ENCODE peak calls at places on chromosomes 5 and 9, in nine cellular contexts. One of them, this sample, is unnamed.
A peak's percentile ranks its signal among the peaks of the same experiment; 100 is the strongest.

GRCh38 chr9:126386088-126386487 is 59.5 kb downstream of the MVB12B start:
- DNase-seq in pancreas: no peak
- DNase-seq in heart left ventricle: no peak
- DNase-seq in SJSA1: no peak
- DNase-seq in CD8-positive, alpha-beta T cell: no peak
- DNase-seq in endodermal cell: no peak
- DNase-seq in heart right ventricle: no peak
- DNase-seq in hepatocyte: peak; percentile 40
- DNase-seq in stomach: no peak
- DNase-seq in this sample: no peak

GRCh38 chr5:135029468-135030122 is 4.4 kb downstream of the PITX1 start:
- DNase-seq in pancreas: no peak
- DNase-seq in heart left ventricle: no peak
- DNase-seq in SJSA1: no peak
- DNase-seq in CD8-positive, alpha-beta T cell: no peak
- DNase-seq in endodermal cell: no peak
- DNase-seq in heart right ventricle: no peak
- DNase-seq in hepatocyte: no peak
- DNase-seq in stomach: no peak
- DNase-seq in this sample: no peak

GRCh38 chr5:168076561-168076991 is 214.9 kb upstream of the WWC1 start:
- DNase-seq in pancreas: no peak
- DNase-seq in heart left ventricle: peak; percentile 27
- DNase-seq in SJSA1: peak; percentile 61
- DNase-seq in CD8-positive, alpha-beta T cell: no peak
- DNase-seq in endodermal cell: peak; percentile 93
- DNase-seq in heart right ventricle: peak; percentile 35
- DNase-seq in hepatocyte: peak; percentile 56
- DNase-seq in stomach: no peak
- DNase-seq in this sample: no peak

GRCh38 chr5:91281409-91281808 is 101.7 kb downstream of the ARRDC3 start:
- DNase-seq in pancreas: no peak
- DNase-seq in heart left ventricle: no peak
- DNase-seq in SJSA1: peak; percentile 64
- DNase-seq in CD8-positive, alpha-beta T cell: no peak
- DNase-seq in endodermal cell: no peak
- DNase-seq in heart right ventricle: no peak
- DNase-seq in hepatocyte: no peak
- DNase-seq in stomach: no peak
- DNase-seq in this sample: no peak

GRCh38 chr5:145962001-145962400 is 25.6 kb downstream of the SH3RF2 start:
- DNase-seq in pancreas: no peak
- DNase-seq in heart left ventricle: no peak
- DNase-seq in SJSA1: no peak
- DNase-seq in CD8-positive, alpha-beta T cell: no peak
- DNase-seq in endodermal cell: no peak
- DNase-seq in heart right ventricle: no peak
- DNase-seq in hepatocyte: no peak
- DNase-seq in stomach: no peak
- DNase-seq in this sample: no peak

GRCh38 chr5:143061161-143061945 is 291.2 kb downstream of the ARHGAP26 start:
- DNase-seq in pancreas: no peak
- DNase-seq in heart left ventricle: no peak
- DNase-seq in SJSA1: peak; percentile 86
- DNase-seq in CD8-positive, alpha-beta T cell: no peak
- DNase-seq in endodermal cell: no peak
- DNase-seq in heart right ventricle: no peak
- DNase-seq in hepatocyte: no peak
- DNase-seq in stomach: no peak
- DNase-seq in this sample: no peak

GRCh38 chr5:126263567-126264173 is 159.5 kb upstream of the GRAMD2B start:
- DNase-seq in pancreas: no peak
- DNase-seq in heart left ventricle: no peak
- DNase-seq in SJSA1: no peak
- DNase-seq in CD8-positive, alpha-beta T cell: no peak
- DNase-seq in endodermal cell: no peak
- DNase-seq in heart right ventricle: no peak
- DNase-seq in hepatocyte: no peak
- DNase-seq in stomach: no peak
- DNase-seq in this sample: no peak

GRCh38 chr9:75265525-75265972 is 177.2 kb downstream of the OSTF1 start:
- DNase-seq in pancreas: no peak
- DNase-seq in heart left ventricle: peak; percentile 37
- DNase-seq in SJSA1: peak; percentile 18
- DNase-seq in CD8-positive, alpha-beta T cell: peak; percentile 42
- DNase-seq in endodermal cell: peak; percentile 76
- DNase-seq in heart right ventricle: no peak
- DNase-seq in hepatocyte: peak; percentile 71
- DNase-seq in stomach: peak; percentile 38
- DNase-seq in this sample: peak; percentile 22

GRCh38 chr9:124037790-124038189 is 26.2 kb downstream of the LHX2 start:
- DNase-seq in pancreas: no peak
- DNase-seq in heart left ventricle: no peak
- DNase-seq in SJSA1: no peak
- DNase-seq in CD8-positive, alpha-beta T cell: no peak
- DNase-seq in endodermal cell: peak; percentile 68
- DNase-seq in heart right ventricle: no peak
- DNase-seq in hepatocyte: no peak
- DNase-seq in stomach: no peak
- DNase-seq in this sample: no peak

GRCh38 chr9:34578241-34579096 is 11.1 kb downstream of the CNTFR start:
- DNase-seq in pancreas: no peak
- DNase-seq in heart left ventricle: no peak
- DNase-seq in SJSA1: no peak
- DNase-seq in CD8-positive, alpha-beta T cell: no peak
- DNase-seq in endodermal cell: peak; percentile 86
- DNase-seq in heart right ventricle: no peak
- DNase-seq in hepatocyte: peak; percentile 75
- DNase-seq in stomach: no peak
- DNase-seq in this sample: no peak

GRCh38 chr9:119365291-119366027 is 3.8 kb downstream of the BRINP1 start:
- DNase-seq in pancreas: no peak
- DNase-seq in heart left ventricle: no peak
- DNase-seq in SJSA1: no peak
- DNase-seq in CD8-positive, alpha-beta T cell: no peak
- DNase-seq in endodermal cell: peak; percentile 93
- DNase-seq in heart right ventricle: no peak
- DNase-seq in hepatocyte: peak; percentile 72
- DNase-seq in stomach: no peak
- DNase-seq in this sample: no peak

GRCh38 chr9:130443840-130444492 is 795 bp upstream of the ASS1 start:
- DNase-seq in pancreas: peak; percentile 61
- DNase-seq in heart left ventricle: no peak
- DNase-seq in SJSA1: no peak
- DNase-seq in CD8-positive, alpha-beta T cell: no peak
- DNase-seq in endodermal cell: no peak
- DNase-seq in heart right ventricle: no peak
- DNase-seq in hepatocyte: no peak
- DNase-seq in stomach: no peak
- DNase-seq in this sample: no peak

GRCh38 chr5:143494162-143494561 is 90.7 kb upstream of the NR3C1 start:
- DNase-seq in pancreas: no peak
- DNase-seq in heart left ventricle: no peak
- DNase-seq in SJSA1: no peak
- DNase-seq in CD8-positive, alpha-beta T cell: no peak
- DNase-seq in endodermal cell: no peak
- DNase-seq in heart right ventricle: no peak
- DNase-seq in hepatocyte: no peak
- DNase-seq in stomach: no peak
- DNase-seq in this sample: no peak

GRCh38 chr5:154095819-154096380 is 57.1 kb downstream of the MFAP3 start:
- DNase-seq in pancreas: no peak
- DNase-seq in heart left ventricle: no peak
- DNase-seq in SJSA1: peak; percentile 52
- DNase-seq in CD8-positive, alpha-beta T cell: no peak
- DNase-seq in endodermal cell: no peak
- DNase-seq in heart right ventricle: no peak
- DNase-seq in hepatocyte: no peak
- DNase-seq in stomach: no peak
- DNase-seq in this sample: no peak

GRCh38 chr9:81861644-81862043 is 66.6 kb upstream of the SPATA31D4 start:
- DNase-seq in pancreas: no peak
- DNase-seq in heart left ventricle: no peak
- DNase-seq in SJSA1: no peak
- DNase-seq in CD8-positive, alpha-beta T cell: no peak
- DNase-seq in endodermal cell: no peak
- DNase-seq in heart right ventricle: no peak
- DNase-seq in hepatocyte: no peak
- DNase-seq in stomach: no peak
- DNase-seq in this sample: no peak

GRCh38 chr9:125446581-125447094 is 185.0 kb downstream of the GAPVD1 start:
- DNase-seq in pancreas: no peak
- DNase-seq in heart left ventricle: no peak
- DNase-seq in SJSA1: no peak
- DNase-seq in CD8-positive, alpha-beta T cell: no peak
- DNase-seq in endodermal cell: peak; percentile 73
- DNase-seq in heart right ventricle: no peak
- DNase-seq in hepatocyte: no peak
- DNase-seq in stomach: no peak
- DNase-seq in this sample: no peak

GRCh38 chr5:75275736-75276135 is 39.1 kb upstream of the ANKRD31 start:
- DNase-seq in pancreas: no peak
- DNase-seq in heart left ventricle: no peak
- DNase-seq in SJSA1: no peak
- DNase-seq in CD8-positive, alpha-beta T cell: no peak
- DNase-seq in endodermal cell: no peak
- DNase-seq in heart right ventricle: no peak
- DNase-seq in hepatocyte: no peak
- DNase-seq in stomach: no peak
- DNase-seq in this sample: no peak

GRCh38 chr5:178642351-178642909 is 15.6 kb upstream of the CLK4 start:
- DNase-seq in pancreas: no peak
- DNase-seq in heart left ventricle: no peak
- DNase-seq in SJSA1: peak; percentile 66
- DNase-seq in CD8-positive, alpha-beta T cell: no peak
- DNase-seq in endodermal cell: no peak
- DNase-seq in heart right ventricle: no peak
- DNase-seq in hepatocyte: peak; percentile 31
- DNase-seq in stomach: no peak
- DNase-seq in this sample: no peak
- H3K27ac ChIP-seq in pancreas: no peak overlapping the region
- H3K27ac ChIP-seq in heart left ventricle: no peak overlapping the region
- H3K27ac ChIP-seq in SJSA1: no peak overlapping the region
- H3K27ac ChIP-seq in CD8-positive, alpha-beta T cell: no peak overlapping the region
- H3K27ac ChIP-seq in endodermal cell: no peak overlapping the region
- H3K27ac ChIP-seq in heart right ventricle: no peak overlapping the region
- H3K27ac ChIP-seq in hepatocyte: no peak overlapping the region
- H3K27ac ChIP-seq in stomach: no peak overlapping the region
- H3K27ac ChIP-seq in this sample: no peak overlapping the region

GRCh38 chr5:2283481-2284045 is 400.8 kb upstream of the IRX4 start:
- DNase-seq in pancreas: no peak
- DNase-seq in heart left ventricle: no peak
- DNase-seq in SJSA1: no peak
- DNase-seq in CD8-positive, alpha-beta T cell: no peak
- DNase-seq in endodermal cell: no peak
- DNase-seq in heart right ventricle: no peak
- DNase-seq in hepatocyte: no peak
- DNase-seq in stomach: no peak
- DNase-seq in this sample: no peak
- H3K9me3 ChIP-seq in pancreas: no peaks in the 10 kb centered on the region
- H3K9me3 ChIP-seq in heart left ventricle: no peaks in the 10 kb centered on the region
- H3K9me3 ChIP-seq in SJSA1: peaks cover 42% of the 10 kb centered on the region
- H3K9me3 ChIP-seq in CD8-positive, alpha-beta T cell: no peaks in the 10 kb centered on the region
- H3K9me3 ChIP-seq in endodermal cell: no peaks in the 10 kb centered on the region
- H3K9me3 ChIP-seq in heart right ventricle: no peaks in the 10 kb centered on the region
- H3K9me3 ChIP-seq in hepatocyte: no peaks in the 10 kb centered on the region
- H3K9me3 ChIP-seq in stomach: no peaks in the 10 kb centered on the region
- H3K9me3 ChIP-seq in this sample: no peaks in the 10 kb centered on the region

DNA sequence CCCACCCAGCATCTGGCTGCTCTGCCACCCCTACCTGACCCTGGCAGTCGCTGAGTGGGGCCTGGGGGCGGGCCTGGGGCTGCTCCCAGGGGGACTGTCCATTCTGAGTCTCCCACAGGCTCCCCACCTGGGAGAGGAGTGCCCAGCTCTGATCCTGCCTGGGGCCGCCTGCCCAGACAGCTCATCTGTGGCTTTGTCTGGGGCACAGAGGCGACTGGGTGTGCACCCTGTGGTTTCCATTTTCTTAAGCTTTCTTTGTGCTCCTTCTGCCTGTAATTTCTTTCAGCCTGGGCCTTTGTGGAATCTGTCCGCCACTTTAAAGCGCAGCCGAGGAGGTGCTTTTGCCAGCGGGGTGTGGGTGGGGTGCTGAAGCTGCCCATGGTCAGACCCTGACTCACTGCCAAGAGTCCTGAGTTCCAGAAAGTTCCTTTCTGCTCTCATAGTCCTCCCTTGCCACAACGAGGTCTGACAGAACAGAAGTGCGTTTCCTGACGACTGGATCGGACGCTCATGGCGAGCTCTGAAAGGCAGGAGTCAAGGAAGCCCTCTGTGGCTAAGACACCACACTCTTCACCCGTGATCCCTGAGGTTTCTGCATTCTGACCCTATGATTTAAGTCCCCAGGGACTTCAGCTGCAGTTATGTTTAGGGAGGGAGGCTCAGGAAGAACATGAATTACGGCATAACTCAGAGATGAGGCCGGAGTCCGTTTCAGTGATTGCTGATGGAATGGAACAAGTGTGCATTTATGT is 225.0 kb downstream of the FANCC start:
- DNase-seq in pancreas: peak; percentile 48
- DNase-seq in heart left ventricle: no peak
- DNase-seq in SJSA1: peak; percentile 90
- DNase-seq in CD8-positive, alpha-beta T cell: no peak
- DNase-seq in endodermal cell: no peak
- DNase-seq in heart right ventricle: no peak
- DNase-seq in hepatocyte: no peak
- DNase-seq in stomach: no peak
- DNase-seq in this sample: no peak
- H3K27ac ChIP-seq in pancreas: peak overlapping the region; percentile 77
- H3K27ac ChIP-seq in heart left ventricle: peak overlapping the region; percentile 84
- H3K27ac ChIP-seq in SJSA1: peak overlapping the region; percentile 90
- H3K27ac ChIP-seq in CD8-positive, alpha-beta T cell: no peak overlapping the region
- H3K27ac ChIP-seq in endodermal cell: peak overlapping the region; percentile 91
- H3K27ac ChIP-seq in heart right ventricle: peak overlapping the region; percentile 83
- H3K27ac ChIP-seq in hepatocyte: peak overlapping the region; percentile 94
- H3K27ac ChIP-seq in stomach: peak overlapping the region; percentile 87
- H3K27ac ChIP-seq in this sample: no peak overlapping the region

DNA sequence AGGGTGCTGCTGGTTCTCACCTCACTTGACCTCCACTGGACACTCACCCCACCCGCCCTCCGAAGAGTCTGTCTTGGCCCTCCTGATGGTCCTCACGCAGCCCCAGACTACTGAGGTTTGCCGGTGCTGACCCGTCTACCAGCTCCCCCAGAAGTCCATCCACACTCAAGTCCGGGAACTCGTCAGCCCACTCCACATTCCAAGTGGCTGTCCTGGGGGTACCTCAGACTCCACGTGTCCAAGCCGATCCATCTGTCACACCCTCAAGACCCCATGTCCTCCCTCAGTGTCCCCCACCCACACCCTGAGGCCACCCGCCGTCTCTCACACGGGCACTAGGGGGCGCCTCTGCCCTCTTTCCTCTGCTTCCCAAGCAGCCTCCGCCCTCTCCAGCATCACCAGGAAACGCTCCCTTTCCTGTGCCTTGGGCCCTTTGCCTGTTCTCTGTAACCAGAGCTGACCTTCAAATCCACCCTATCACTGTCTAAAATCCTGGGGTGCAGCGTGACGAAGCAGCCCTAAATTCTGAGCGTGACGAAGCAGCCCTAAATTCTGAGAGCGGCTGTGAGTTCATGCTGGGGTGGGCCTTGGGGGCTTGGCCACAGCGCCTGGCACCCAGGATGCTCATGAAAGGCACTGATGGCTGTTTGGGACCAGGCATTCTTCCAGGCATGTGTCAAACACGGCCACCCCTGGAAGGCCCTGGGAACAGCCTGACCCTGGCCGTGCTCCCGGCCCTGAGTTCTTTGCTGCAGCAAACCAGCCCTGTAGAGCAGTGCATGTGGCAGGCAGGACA is 95.7 kb downstream of the KCNT1 start:
- DNase-seq in pancreas: peak; percentile 38
- DNase-seq in heart left ventricle: peak; percentile 52
- DNase-seq in SJSA1: peak; percentile 18
- DNase-seq in CD8-positive, alpha-beta T cell: no peak
- DNase-seq in endodermal cell: peak; percentile 92
- DNase-seq in heart right ventricle: peak; percentile 68
- DNase-seq in hepatocyte: peak; percentile 51
- DNase-seq in stomach: peak; percentile 31
- DNase-seq in this sample: no peak
- H3K9me3 ChIP-seq in pancreas: no peaks in the 10 kb centered on the region
- H3K9me3 ChIP-seq in heart left ventricle: no peaks in the 10 kb centered on the region
- H3K9me3 ChIP-seq in SJSA1: no peaks in the 10 kb centered on the region
- H3K9me3 ChIP-seq in CD8-positive, alpha-beta T cell: no peaks in the 10 kb centered on the region
- H3K9me3 ChIP-seq in endodermal cell: no peaks in the 10 kb centered on the region
- H3K9me3 ChIP-seq in heart right ventricle: no peaks in the 10 kb centered on the region
- H3K9me3 ChIP-seq in hepatocyte: no peaks in the 10 kb centered on the region
- H3K9me3 ChIP-seq in stomach: no peaks in the 10 kb centered on the region
- H3K9me3 ChIP-seq in this sample: no peaks in the 10 kb centered on the region